ENCODE peak calls at places on chromosomes 1 and 21, in nine cellular contexts. One of them, this sample, is unnamed.
A peak's percentile ranks its signal among the peaks of the same experiment; 100 is the strongest.

GRCh38 chr1:166307261-166308188 is 140.7 kb upstream of the FAM78B start:
- DNase-seq in CD8-positive, alpha-beta memory T cell: no peak
- DNase-seq in cardiac muscle cell: no peak
- DNase-seq in K562: no peak
- DNase-seq in upper lobe of right lung: no peak
- DNase-seq in tibial nerve: no peak
- DNase-seq in Karpas-422: no peak
- DNase-seq in lower lobe of right lung: no peak
- DNase-seq in heart left ventricle: peak; percentile 81
- DNase-seq in this sample: no peak

GRCh38 chr1:205448540-205449253 is 7.1 kb downstream of the BLACAT1 start:
- DNase-seq in lower lobe of right lung: no peak
- DNase-seq in tibial nerve: no peak
- DNase-seq in CD8-positive, alpha-beta memory T cell: no peak
- DNase-seq in K562: no peak
- DNase-seq in cardiac muscle cell: no peak
- DNase-seq in upper lobe of right lung: no peak
- DNase-seq in Karpas-422: no peak
- DNase-seq in heart left ventricle: no peak
- DNase-seq in this sample: no peak

GRCh38 chr1:161885013-161885412 is 118.9 kb downstream of the ATF6 start:
- DNase-seq in heart left ventricle: peak; percentile 23
- DNase-seq in lower lobe of right lung: no peak
- DNase-seq in CD8-positive, alpha-beta memory T cell: no peak
- DNase-seq in upper lobe of right lung: no peak
- DNase-seq in tibial nerve: peak; percentile 49
- DNase-seq in Karpas-422: no peak
- DNase-seq in K562: no peak
- DNase-seq in cardiac muscle cell: peak; percentile 68
- DNase-seq in this sample: no peak

GRCh38 chr1:21863981-21864380 is 51.9 kb downstream of the LDLRAD2 start:
- DNase-seq in K562: no peak
- DNase-seq in Karpas-422: no peak
- DNase-seq in cardiac muscle cell: no peak
- DNase-seq in lower lobe of right lung: peak; percentile 37
- DNase-seq in heart left ventricle: no peak
- DNase-seq in CD8-positive, alpha-beta memory T cell: no peak
- DNase-seq in tibial nerve: no peak
- DNase-seq in upper lobe of right lung: no peak
- DNase-seq in this sample: no peak

GRCh38 chr1:29256395-29256794 is 20.1 kb downstream of the PTPRU start:
- DNase-seq in Karpas-422: peak; percentile 69
- DNase-seq in heart left ventricle: no peak
- DNase-seq in lower lobe of right lung: no peak
- DNase-seq in cardiac muscle cell: no peak
- DNase-seq in upper lobe of right lung: no peak
- DNase-seq in K562: no peak
- DNase-seq in CD8-positive, alpha-beta memory T cell: no peak
- DNase-seq in tibial nerve: no peak
- DNase-seq in this sample: no peak

GRCh38 chr21:45125347-45125746 is 51.0 kb downstream of the ADARB1 start:
- DNase-seq in lower lobe of right lung: no peak
- DNase-seq in heart left ventricle: no peak
- DNase-seq in tibial nerve: no peak
- DNase-seq in Karpas-422: no peak
- DNase-seq in cardiac muscle cell: no peak
- DNase-seq in upper lobe of right lung: no peak
- DNase-seq in CD8-positive, alpha-beta memory T cell: no peak
- DNase-seq in K562: no peak
- DNase-seq in this sample: no peak

GRCh38 chr1:89896105-89896942 is 75.5 kb downstream of the LRRC8D start:
- DNase-seq in upper lobe of right lung: no peak
- DNase-seq in K562: peak; percentile 82
- DNase-seq in lower lobe of right lung: no peak
- DNase-seq in CD8-positive, alpha-beta memory T cell: no peak
- DNase-seq in tibial nerve: no peak
- DNase-seq in heart left ventricle: no peak
- DNase-seq in cardiac muscle cell: no peak
- DNase-seq in Karpas-422: no peak
- DNase-seq in this sample: no peak

GRCh38 chr1:67721650-67722291 is 36.8 kb downstream of the GADD45A start:
- DNase-seq in cardiac muscle cell: no peak
- DNase-seq in Karpas-422: no peak
- DNase-seq in CD8-positive, alpha-beta memory T cell: no peak
- DNase-seq in upper lobe of right lung: no peak
- DNase-seq in heart left ventricle: no peak
- DNase-seq in lower lobe of right lung: no peak
- DNase-seq in tibial nerve: no peak
- DNase-seq in K562: no peak
- DNase-seq in this sample: no peak

GRCh38 chr1:236821111-236821625 is 26.1 kb downstream of the MTR start:
- DNase-seq in lower lobe of right lung: no peak
- DNase-seq in heart left ventricle: no peak
- DNase-seq in K562: no peak
- DNase-seq in tibial nerve: no peak
- DNase-seq in CD8-positive, alpha-beta memory T cell: no peak
- DNase-seq in upper lobe of right lung: no peak
- DNase-seq in cardiac muscle cell: peak; percentile 26
- DNase-seq in Karpas-422: no peak
- DNase-seq in this sample: peak; percentile 71

GRCh38 chr1:97350241-97350640 is 570.6 kb downstream of the DPYD start:
- DNase-seq in tibial nerve: no peak
- DNase-seq in Karpas-422: no peak
- DNase-seq in CD8-positive, alpha-beta memory T cell: no peak
- DNase-seq in cardiac muscle cell: no peak
- DNase-seq in upper lobe of right lung: no peak
- DNase-seq in heart left ventricle: no peak
- DNase-seq in K562: no peak
- DNase-seq in lower lobe of right lung: no peak
- DNase-seq in this sample: no peak

GRCh38 chr1:244044423-244044822 is 6.7 kb upstream of the ZBTB18 start:
- DNase-seq in heart left ventricle: no peak
- DNase-seq in tibial nerve: no peak
- DNase-seq in K562: no peak
- DNase-seq in cardiac muscle cell: no peak
- DNase-seq in upper lobe of right lung: no peak
- DNase-seq in CD8-positive, alpha-beta memory T cell: no peak
- DNase-seq in lower lobe of right lung: no peak
- DNase-seq in Karpas-422: no peak
- DNase-seq in this sample: no peak

DNA sequence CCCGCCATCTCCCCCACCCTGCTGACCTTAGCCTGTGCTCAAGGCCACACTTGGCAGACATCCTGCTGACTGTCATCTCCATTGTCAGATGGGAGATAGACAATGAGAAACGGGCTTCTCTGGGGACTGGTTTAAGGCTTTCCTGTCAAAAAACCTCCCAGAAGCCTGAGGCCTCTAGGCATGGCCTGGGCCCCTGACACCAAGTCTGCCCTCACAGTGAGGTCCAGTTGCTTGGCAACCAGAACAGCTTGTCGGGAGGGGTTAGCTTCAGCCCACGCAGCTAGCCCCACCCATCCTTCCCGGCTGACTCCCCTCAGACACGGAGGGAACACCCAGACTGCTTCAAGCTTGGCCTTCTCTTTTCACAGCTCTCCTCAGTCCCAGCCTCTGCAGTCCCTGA is 11.0 kb downstream of the PLEKHA6 start:
- DNase-seq in heart left ventricle: peak; percentile 90
- DNase-seq in upper lobe of right lung: no peak
- DNase-seq in K562: peak; percentile 64
- DNase-seq in lower lobe of right lung: peak; percentile 60
- DNase-seq in CD8-positive, alpha-beta memory T cell: no peak
- DNase-seq in cardiac muscle cell: peak; percentile 90
- DNase-seq in tibial nerve: peak; percentile 20
- DNase-seq in Karpas-422: no peak
- DNase-seq in this sample: peak; percentile 34
- H3K4me1 ChIP-seq in heart left ventricle: no peaks in the 10 kb centered on the region
- H3K4me1 ChIP-seq in upper lobe of right lung: no peaks in the 10 kb centered on the region
- H3K4me1 ChIP-seq in K562: peaks cover 5% of the 10 kb centered on the region
- H3K4me1 ChIP-seq in lower lobe of right lung: no peaks in the 10 kb centered on the region
- H3K4me1 ChIP-seq in CD8-positive, alpha-beta memory T cell: no peaks in the 10 kb centered on the region
- H3K4me1 ChIP-seq in cardiac muscle cell: peaks cover 57% of the 10 kb centered on the region
- H3K4me1 ChIP-seq in tibial nerve: no peaks in the 10 kb centered on the region
- H3K4me1 ChIP-seq in Karpas-422: no peaks in the 10 kb centered on the region
- H3K4me1 ChIP-seq in this sample: no peaks in the 10 kb centered on the region

GRCh38 chr1:46244656-46245371 is 2.7 kb upstream of the RAD54L start:
- DNase-seq in cardiac muscle cell: peak; percentile 39
- DNase-seq in tibial nerve: no peak
- DNase-seq in upper lobe of right lung: no peak
- DNase-seq in K562: peak; percentile 48
- DNase-seq in Karpas-422: peak; percentile 91
- DNase-seq in heart left ventricle: no peak
- DNase-seq in lower lobe of right lung: no peak
- DNase-seq in CD8-positive, alpha-beta memory T cell: no peak
- DNase-seq in this sample: peak; percentile 14

GRCh38 chr1:46246548-46247432 is 773 bp upstream of the RAD54L start:
- DNase-seq in CD8-positive, alpha-beta memory T cell: peak; percentile 24
- DNase-seq in Karpas-422: peak; percentile 80
- DNase-seq in cardiac muscle cell: peak; percentile 69
- DNase-seq in heart left ventricle: peak; percentile 69
- DNase-seq in upper lobe of right lung: no peak
- DNase-seq in tibial nerve: no peak
- DNase-seq in K562: peak; percentile 65
- DNase-seq in lower lobe of right lung: peak; percentile 76
- DNase-seq in this sample: no peak

GRCh38 chr1:46247433-46248121 is at the start of gene RAD54L:
- DNase-seq in lower lobe of right lung: peak; percentile 98
- DNase-seq in cardiac muscle cell: peak; percentile 99
- DNase-seq in heart left ventricle: peak; percentile 99
- DNase-seq in Karpas-422: peak; percentile 99
- DNase-seq in upper lobe of right lung: peak; percentile 97
- DNase-seq in CD8-positive, alpha-beta memory T cell: peak; percentile 94
- DNase-seq in K562: peak; percentile 98
- DNase-seq in tibial nerve: peak; percentile 98
- DNase-seq in this sample: peak; percentile 97

GRCh38 chr1:46242918-46243317 is 4.6 kb upstream of the RAD54L start:
- DNase-seq in upper lobe of right lung: no peak
- DNase-seq in cardiac muscle cell: no peak
- DNase-seq in CD8-positive, alpha-beta memory T cell: no peak
- DNase-seq in heart left ventricle: no peak
- DNase-seq in tibial nerve: no peak
- DNase-seq in K562: no peak
- DNase-seq in lower lobe of right lung: no peak
- DNase-seq in Karpas-422: no peak
- DNase-seq in this sample: no peak

GRCh38 chr1:46248122-46248920 is 758 bp downstream of the RAD54L start:
- DNase-seq in upper lobe of right lung: no peak
- DNase-seq in CD8-positive, alpha-beta memory T cell: no peak
- DNase-seq in lower lobe of right lung: peak; percentile 52
- DNase-seq in cardiac muscle cell: no peak
- DNase-seq in heart left ventricle: peak; percentile 35
- DNase-seq in tibial nerve: no peak
- DNase-seq in K562: peak; percentile 74
- DNase-seq in Karpas-422: peak; percentile 86
- DNase-seq in this sample: peak; percentile 52
- H3K36me3 ChIP-seq in upper lobe of right lung: no peaks in the 10 kb centered on the region
- H3K36me3 ChIP-seq in CD8-positive, alpha-beta memory T cell: no peaks in the 10 kb centered on the region
- H3K36me3 ChIP-seq in lower lobe of right lung: no peaks in the 10 kb centered on the region
- H3K36me3 ChIP-seq in cardiac muscle cell: peaks cover 3% of the 10 kb centered on the region
- H3K36me3 ChIP-seq in heart left ventricle: no peaks in the 10 kb centered on the region
- H3K36me3 ChIP-seq in tibial nerve: no peaks in the 10 kb centered on the region
- H3K36me3 ChIP-seq in K562: peaks cover 47% of the 10 kb centered on the region
- H3K36me3 ChIP-seq in Karpas-422: peaks cover 24% of the 10 kb centered on the region
- H3K36me3 ChIP-seq in this sample: peaks cover 43% of the 10 kb centered on the region

GRCh38 chr1:231160851-231161710 is 777 bp upstream of the TRIM67 start:
- DNase-seq in K562: no peak
- DNase-seq in cardiac muscle cell: no peak
- DNase-seq in lower lobe of right lung: no peak
- DNase-seq in upper lobe of right lung: no peak
- DNase-seq in heart left ventricle: no peak
- DNase-seq in CD8-positive, alpha-beta memory T cell: no peak
- DNase-seq in tibial nerve: no peak
- DNase-seq in Karpas-422: no peak
- DNase-seq in this sample: no peak

GRCh38 chr1:231162300-231162969 is 577 bp downstream of the TRIM67 start:
- DNase-seq in lower lobe of right lung: peak; percentile 55
- DNase-seq in Karpas-422: no peak
- DNase-seq in upper lobe of right lung: peak; percentile 72
- DNase-seq in cardiac muscle cell: peak; percentile 36
- DNase-seq in tibial nerve: no peak
- DNase-seq in CD8-positive, alpha-beta memory T cell: no peak
- DNase-seq in heart left ventricle: peak; percentile 44
- DNase-seq in K562: peak; percentile 81
- DNase-seq in this sample: peak; percentile 64

GRCh38 chr1:231159202-231159962 is 2.5 kb upstream of the TRIM67 start:
- DNase-seq in cardiac muscle cell: no peak
- DNase-seq in K562: no peak
- DNase-seq in upper lobe of right lung: no peak
- DNase-seq in Karpas-422: no peak
- DNase-seq in tibial nerve: no peak
- DNase-seq in heart left ventricle: no peak
- DNase-seq in CD8-positive, alpha-beta memory T cell: no peak
- DNase-seq in lower lobe of right lung: no peak
- DNase-seq in this sample: no peak

GRCh38 chr1:231161711-231162299 is at the start of gene TRIM67:
- DNase-seq in tibial nerve: no peak
- DNase-seq in CD8-positive, alpha-beta memory T cell: no peak
- DNase-seq in heart left ventricle: no peak
- DNase-seq in cardiac muscle cell: peak; percentile 29
- DNase-seq in K562: peak; percentile 49
- DNase-seq in Karpas-422: no peak
- DNase-seq in lower lobe of right lung: no peak
- DNase-seq in upper lobe of right lung: no peak
- DNase-seq in this sample: no peak

GRCh38 chr1:231159963-231160761 is 1.7 kb upstream of the TRIM67 start:
- DNase-seq in Karpas-422: no peak
- DNase-seq in cardiac muscle cell: no peak
- DNase-seq in CD8-positive, alpha-beta memory T cell: no peak
- DNase-seq in lower lobe of right lung: no peak
- DNase-seq in heart left ventricle: no peak
- DNase-seq in upper lobe of right lung: no peak
- DNase-seq in K562: peak; percentile 90
- DNase-seq in tibial nerve: no peak
- DNase-seq in this sample: no peak
- H3K27me3 ChIP-seq in Karpas-422: no peaks in the 10 kb centered on the region
- H3K27me3 ChIP-seq in cardiac muscle cell: peaks cover 99% of the 10 kb centered on the region
- H3K27me3 ChIP-seq in CD8-positive, alpha-beta memory T cell: peaks cover 20% of the 10 kb centered on the region
- H3K27me3 ChIP-seq in lower lobe of right lung: peaks cover 67% of the 10 kb centered on the region
- H3K27me3 ChIP-seq in heart left ventricle: peaks cover 49% of the 10 kb centered on the region
- H3K27me3 ChIP-seq in upper lobe of right lung: peaks cover 70% of the 10 kb centered on the region
- H3K27me3 ChIP-seq in K562: no peaks in the 10 kb centered on the region
- H3K27me3 ChIP-seq in tibial nerve: peaks cover 54% of the 10 kb centered on the region
- H3K27me3 ChIP-seq in this sample: peaks cover 37% of the 10 kb centered on the region

DNA sequence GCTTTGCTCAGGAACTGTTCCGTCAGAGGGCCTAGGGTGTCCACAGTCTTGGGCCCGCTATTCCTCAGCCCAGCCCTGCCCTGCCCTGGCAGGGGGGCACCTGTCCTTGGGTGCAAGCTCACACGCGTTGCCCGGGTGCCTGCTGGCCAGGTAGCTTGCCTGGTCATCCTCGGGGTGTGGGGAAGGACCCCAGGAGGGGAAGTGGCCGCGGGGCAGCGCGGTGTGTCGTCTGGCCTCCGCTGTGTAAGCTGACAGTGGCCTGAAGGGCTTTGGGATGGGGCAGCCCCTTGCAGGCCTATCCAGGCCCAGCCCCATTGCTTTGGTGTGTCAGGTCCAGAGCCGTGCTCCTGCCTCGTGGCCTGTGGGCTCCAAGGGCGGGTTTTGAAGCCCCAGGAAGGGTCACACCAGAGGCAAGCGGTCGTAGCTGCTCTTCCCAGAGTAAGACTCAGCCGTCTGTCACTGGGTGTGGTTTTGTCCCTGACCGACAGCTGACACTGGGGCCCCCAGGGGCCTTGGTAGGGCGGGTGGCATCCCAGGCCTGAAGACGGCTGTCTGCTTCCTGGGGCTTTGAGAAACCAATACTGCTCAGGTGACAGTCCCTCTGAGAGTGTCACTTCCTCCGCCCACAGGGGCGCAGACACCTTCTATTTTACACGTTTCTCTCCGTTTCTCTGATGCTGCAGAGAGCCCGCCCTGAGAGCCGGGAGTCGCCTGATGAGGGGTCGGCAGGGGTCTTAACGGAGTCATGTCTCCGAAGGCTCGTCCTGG is 72.1 kb downstream of the SKI start:
- DNase-seq in K562: no peak
- DNase-seq in heart left ventricle: no peak
- DNase-seq in Karpas-422: peak; percentile 70
- DNase-seq in lower lobe of right lung: no peak
- DNase-seq in cardiac muscle cell: no peak
- DNase-seq in CD8-positive, alpha-beta memory T cell: peak; percentile 74
- DNase-seq in upper lobe of right lung: no peak
- DNase-seq in tibial nerve: no peak
- DNase-seq in this sample: no peak
- H3K4me1 ChIP-seq in K562: peaks cover 71% of the 10 kb centered on the region
- H3K4me1 ChIP-seq in heart left ventricle: peaks cover 48% of the 10 kb centered on the region
- H3K4me1 ChIP-seq in Karpas-422: peaks cover 20% of the 10 kb centered on the region
- H3K4me1 ChIP-seq in lower lobe of right lung: peaks cover 70% of the 10 kb centered on the region
- H3K4me1 ChIP-seq in cardiac muscle cell: peaks cover 32% of the 10 kb centered on the region
- H3K4me1 ChIP-seq in CD8-positive, alpha-beta memory T cell: peaks cover 73% of the 10 kb centered on the region
- H3K4me1 ChIP-seq in upper lobe of right lung: peaks cover 58% of the 10 kb centered on the region
- H3K4me1 ChIP-seq in tibial nerve: peaks cover 54% of the 10 kb centered on the region
- H3K4me1 ChIP-seq in this sample: no peaks in the 10 kb centered on the region